ENCODE peak calls at places on chromosomes 1 and 21, in seven cellular contexts. P is psoas muscle; R is heart right ventricle; C is aorta; I is naive thymus-derived CD4-positive, alpha-beta T cell; K is lung; T is HepG2. O is an unnamed sample.

GRCh38 chr1:108570998-108571401 is 11.1 kb downstream of the EEIG2 start:
- ATAC-seq in T (peak; percentile 94), P (no peak), R (no peak), C (no peak), K (no peak), I (no peak), O (no peak)

GRCh38 chr1:45346473-45346872 is 6.2 kb upstream of the MUTYH start:
- ATAC-seq in K (no peak), T (no peak), C (no peak), R (no peak), I (no peak), P (no peak), O (no peak)

GRCh38 chr21:37537391-37537996 is 170.9 kb downstream of the DYRK1A start:
- ATAC-seq in P (no peak), I (no peak), R (no peak), T (no peak), K (no peak), C (no peak), O (no peak)

GRCh38 chr1:160124709-160125478 is 9.3 kb downstream of the ATP1A2 start:
- ATAC-seq in P (peak; percentile 67), K (peak; percentile 42), C (peak; percentile 6), I (no peak), T (peak; percentile 63), R (peak; percentile 13), O (peak; percentile 90)

GRCh38 chr1:160576430-160576829 is 2.9 kb downstream of the CD84 start:
- ATAC-seq in C (no peak), T (no peak), K (peak; percentile 24), P (no peak), I (peak; percentile 49), R (no peak), O (no peak)

GRCh38 chr21:15472108-15472507 is 257.7 kb upstream of the USP25 start:
- ATAC-seq in K (no peak), C (peak; percentile 22), R (no peak), I (no peak), P (peak; percentile 92), T (no peak), O (no peak)

GRCh38 chr1:3067671-3068399 is 1.2 kb upstream of the PRDM16 start:
- ATAC-seq in P (no peak), T (no peak), R (peak; percentile 2), C (no peak), K (no peak), I (no peak), O (no peak)

GRCh38 chr1:113576271-113576670 is 183.0 kb downstream of the PHTF1 start:
- ATAC-seq in T (no peak), K (no peak), P (no peak), R (no peak), C (no peak), I (no peak), O (no peak)

GRCh38 chr1:161235957-161236775 is 1.8 kb downstream of the NR1I3 start:
- ATAC-seq in I (peak; percentile 4), P (no peak), T (no peak), R (no peak), K (no peak), C (no peak), O (no peak)

GRCh38 chr1:16342331-16343062 is 9.8 kb downstream of the FBXO42 start:
- ATAC-seq in T (no peak), K (no peak), C (no peak), P (no peak), R (no peak), I (no peak), O (no peak)

GRCh38 chr1:9250336-9250585 is 15.7 kb downstream of the H6PD start:
- ATAC-seq in C (no peak), T (no peak), P (no peak), K (no peak), I (no peak), R (no peak), O (no peak)

GRCh38 chr1:100411019-100411418 is 58.7 kb downstream of the CDC14A start:
- ATAC-seq in C (no peak), T (no peak), R (no peak), I (no peak), P (no peak), K (no peak), O (no peak)

GRCh38 chr1:200861937-200862647 is 10.7 kb upstream of the GPR25 start:
- ATAC-seq in R (no peak), P (no peak), C (no peak), K (no peak), I (peak; percentile 74), T (no peak), O (no peak)

GRCh38 chr1:225999912-226000337 is 782 bp upstream of the SDE2 start:
- ATAC-seq in R (no peak), T (peak; percentile 11), I (peak; percentile 58), C (no peak), K (peak; percentile 3), P (no peak), O (no peak)

GRCh38 chr1:33441088-33441745 is 10.3 kb upstream of the PHC2 start:
- ATAC-seq in R (no peak), P (no peak), C (no peak), T (peak; percentile 60), K (no peak), I (no peak), O (no peak)

GRCh38 chr21:18170829-18171228 is 73.8 kb upstream of the CHODL start:
- ATAC-seq in T (no peak), C (no peak), P (no peak), K (no peak), R (no peak), I (no peak), O (no peak)
- H3K4me1 ChIP-seq in T (no peaks in the 10 kb centered on the region), C (no peaks in the 10 kb centered on the region), P (no peaks in the 10 kb centered on the region), K (no peaks in the 10 kb centered on the region), R (no peaks in the 10 kb centered on the region), I (no peaks in the 10 kb centered on the region), O (no peaks in the 10 kb centered on the region)

DNA sequence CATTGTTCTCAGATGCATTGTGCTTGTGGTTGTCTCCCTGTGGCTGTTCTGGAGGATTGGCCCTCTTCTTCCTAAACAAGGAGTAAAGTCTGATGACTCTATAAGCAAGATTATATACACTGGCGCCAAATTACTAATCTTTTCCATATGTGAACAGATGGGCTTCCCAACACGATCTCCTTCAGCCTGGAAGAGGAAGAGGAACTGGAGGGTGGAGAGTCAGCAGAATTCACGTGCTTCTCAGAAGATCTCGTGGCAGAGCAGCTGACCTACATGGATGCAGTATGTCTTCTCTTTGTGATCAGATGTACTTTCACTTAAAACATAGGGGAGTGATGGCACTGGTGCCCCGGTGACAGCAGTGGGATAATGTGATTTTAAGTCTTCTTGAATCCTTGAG is 78.7 kb downstream of the RGL1 start:
- ATAC-seq in K (no peak), P (no peak), R (no peak), T (no peak), I (no peak), C (no peak), O (no peak)
- H3K4me1 ChIP-seq in K (peaks cover 11% of the 10 kb centered on the region), P (peaks cover 11% of the 10 kb centered on the region), R (peaks cover 64% of the 10 kb centered on the region), T (peaks cover 27% of the 10 kb centered on the region), I (peaks cover 16% of the 10 kb centered on the region), C (peaks cover 2% of the 10 kb centered on the region), O (peaks cover 24% of the 10 kb centered on the region)

DNA sequence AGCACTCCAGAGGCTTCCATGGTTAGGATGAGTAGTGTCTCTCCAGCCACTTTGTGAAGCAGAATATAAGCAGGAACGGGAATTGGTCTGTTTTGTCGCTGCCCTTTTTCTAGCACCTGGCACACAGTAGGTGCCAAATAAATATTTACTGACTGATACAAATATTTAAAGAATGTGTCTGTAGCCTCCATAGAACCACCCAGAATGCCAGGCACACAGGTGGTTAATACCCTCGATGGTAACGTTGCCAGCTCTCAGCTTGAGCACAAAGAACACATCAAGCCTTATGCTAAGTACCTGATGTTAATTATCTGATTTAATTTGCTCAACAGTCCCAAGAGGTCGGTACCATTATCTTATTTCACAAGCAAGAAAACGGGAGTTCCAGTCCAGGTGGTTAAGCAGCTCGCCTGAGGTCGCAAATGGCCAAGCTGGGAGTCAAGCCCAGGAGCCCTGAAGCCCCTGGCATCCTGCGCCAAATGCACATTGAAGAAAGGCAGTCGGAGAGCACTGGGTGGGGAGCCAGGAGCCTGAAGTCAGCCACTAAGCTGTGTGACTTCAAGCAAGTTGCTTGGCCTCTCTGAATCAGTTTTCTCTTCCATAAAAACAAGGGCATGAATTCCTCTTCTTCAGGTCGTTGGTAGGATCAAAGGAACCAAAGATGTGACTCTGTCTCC is 26.4 kb downstream of the HSPG2 start:
- ATAC-seq in R (no peak), C (no peak), K (no peak), T (no peak), I (no peak), P (no peak), O (no peak)
- H3K4me1 ChIP-seq in R (peaks cover 100% of the 10 kb centered on the region), C (peaks cover 6% of the 10 kb centered on the region), K (peaks cover 34% of the 10 kb centered on the region), T (peaks cover 58% of the 10 kb centered on the region), I (peaks cover 7% of the 10 kb centered on the region), P (peaks cover 97% of the 10 kb centered on the region), O (peaks cover 100% of the 10 kb centered on the region)

GRCh38 chr21:39648879-39649278 is 36.1 kb downstream of the B3GALT5 start:
- ATAC-seq in I (no peak), R (no peak), K (no peak), C (no peak), T (no peak), P (no peak), O (no peak)

GRCh38 chr21:39650306-39650705 is 37.6 kb downstream of the B3GALT5 start:
- ATAC-seq in C (no peak), P (no peak), I (no peak), K (no peak), R (no peak), T (no peak), O (no peak)

GRCh38 chr21:39645331-39645730 is 32.6 kb downstream of the B3GALT5 start:
- ATAC-seq in I (no peak), R (no peak), P (no peak), T (no peak), K (no peak), C (no peak), O (no peak)

GRCh38 chr21:39649526-39649925 is 36.8 kb downstream of the B3GALT5 start:
- ATAC-seq in I (no peak), K (no peak), P (no peak), T (no peak), R (no peak), C (no peak), O (no peak)

DNA sequence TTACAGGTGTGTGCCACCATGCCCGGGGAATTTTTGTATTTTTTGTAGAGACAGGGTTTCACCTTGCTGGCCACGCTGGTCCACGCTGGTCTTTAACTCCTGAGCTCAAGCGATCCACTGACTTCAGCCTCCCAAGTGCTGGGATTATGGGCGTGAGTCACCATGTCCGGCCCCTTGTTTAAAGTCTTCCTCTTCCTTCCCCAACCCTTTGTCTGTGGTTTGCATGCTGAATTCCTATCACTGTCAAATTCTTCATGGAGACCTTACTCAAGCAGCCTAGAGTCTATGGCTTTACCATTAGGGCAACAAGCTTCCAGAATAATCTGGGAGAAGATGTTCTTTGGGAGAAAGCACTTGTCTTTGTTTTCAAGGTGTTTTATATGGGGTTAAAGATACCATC is 34.7 kb downstream of the B3GALT5 start:
- ATAC-seq in T (no peak), C (no peak), I (no peak), R (no peak), P (no peak), K (no peak), O (no peak)
- H3K4me1 ChIP-seq in T (no peaks in the 10 kb centered on the region), C (no peaks in the 10 kb centered on the region), I (no peaks in the 10 kb centered on the region), R (no peaks in the 10 kb centered on the region), P (no peaks in the 10 kb centered on the region), K (no peaks in the 10 kb centered on the region), O (no peaks in the 10 kb centered on the region)

DNA sequence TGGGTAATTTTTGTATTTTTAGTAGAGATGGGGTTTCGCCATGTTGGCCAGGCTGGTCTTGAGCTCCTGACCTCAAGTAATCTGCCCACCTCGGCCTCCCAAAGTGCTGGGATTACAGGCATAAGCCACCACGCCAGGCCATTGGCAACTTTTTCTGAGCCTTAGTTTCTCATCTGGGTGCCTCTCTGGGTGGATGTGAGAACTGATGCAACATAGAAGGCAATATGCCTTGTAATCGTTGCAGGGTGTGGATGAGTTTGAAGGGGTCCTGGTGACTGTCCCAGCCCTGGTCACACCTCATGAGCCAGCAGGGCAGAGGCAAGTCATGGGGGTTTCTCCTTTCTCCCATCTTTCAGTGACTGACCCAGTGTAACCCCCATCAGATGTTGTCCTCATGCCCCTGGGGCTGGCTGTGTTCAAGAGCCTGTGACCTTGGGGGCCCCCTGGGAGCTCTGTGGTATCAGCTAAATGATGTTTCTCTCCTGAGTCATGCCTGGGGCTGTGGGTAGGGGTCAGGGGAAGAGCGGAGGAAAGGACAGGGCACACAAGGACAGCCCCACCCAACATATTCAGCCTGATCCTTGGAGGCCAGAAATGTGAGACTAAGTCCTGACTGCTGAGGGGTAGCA is 3.6 kb downstream of the COL9A2 start:
- ATAC-seq in R (no peak), K (no peak), C (no peak), I (no peak), P (no peak), T (peak; percentile 2), O (no peak)
- H3K4me1 ChIP-seq in R (peaks cover 28% of the 10 kb centered on the region), K (peaks cover 4% of the 10 kb centered on the region), C (no peaks in the 10 kb centered on the region), I (peaks cover 8% of the 10 kb centered on the region), P (peaks cover 13% of the 10 kb centered on the region), T (peaks cover 47% of the 10 kb centered on the region), O (no peaks in the 10 kb centered on the region)

O was measured in gastroesophageal sphincter.